ENCODE peak calls at places on chromosomes 6 and 20, in four cellular contexts. Q, A, Y and U are unnamed samples.

GRCh38 chr20:2163757-2164156 is 62.1 kb downstream of the STK35 start:
- DNase-seq in Q (no peak), A (no peak), Y (no peak), U (peak)

GRCh38 chr20:4812641-4813075 is 90.9 kb downstream of the PRND start:
- DNase-seq in Q (no peak), A (no peak), Y (no peak), U (peak)

GRCh38 chr6:33419580-33420492 is at the start of gene SYNGAP1:
- DNase-seq in Y (no peak), A (no peak), Q (peak), U (peak)

GRCh38 chr6:167294241-167294640 is 3.1 kb downstream of the UNC93A start:
- DNase-seq in Y (no peak), A (no peak), Q (no peak), U (no peak)

GRCh38 chr20:53557157-53557556 is 36.5 kb downstream of the ZNF217 start:
- DNase-seq in Q (no peak), Y (no peak), A (no peak), U (no peak)

GRCh38 chr6:108697646-108698161 is 137.0 kb downstream of the FOXO3 start:
- DNase-seq in Y (no peak), Q (no peak), A (no peak), U (no peak)

GRCh38 chr20:57627972-57628650 is 7.9 kb upstream of the ZBP1 start:
- DNase-seq in Q (peak), Y (no peak), A (no peak), U (no peak)

GRCh38 chr6:136701011-136701410 is 91.3 kb downstream of the MAP3K5 start:
- DNase-seq in A (no peak), Q (no peak), Y (no peak), U (no peak)

GRCh38 chr6:7165736-7166296 is 58.1 kb downstream of the RREB1 start:
- DNase-seq in A (no peak), Q (no peak), Y (no peak), U (no peak)

GRCh38 chr20:25273541-25274358 is 25.9 kb downstream of the PYGB start:
- DNase-seq in Q (no peak), A (no peak), Y (no peak), U (no peak)

GRCh38 chr6:43093361-43094289 is 17.5 kb downstream of the PTK7 start:
- DNase-seq in Y (no peak), A (peak), Q (no peak), U (no peak)

GRCh38 chr6:167799033-167799933 is 27.4 kb upstream of the AFDN start:
- DNase-seq in Y (no peak), Q (no peak), A (no peak), U (peak)

GRCh38 chr6:158926429-158926828 is 73.6 kb downstream of the RSPH3 start:
- DNase-seq in Y (no peak), A (no peak), Q (peak), U (no peak)

GRCh38 chr6:84568971-84569370 is 195.4 kb downstream of the TBX18 start:
- DNase-seq in Q (no peak), A (no peak), Y (no peak), U (no peak)

GRCh38 chr6:126923807-126924206 is 194.7 kb upstream of the RSPO3 start:
- DNase-seq in A (no peak), Q (no peak), Y (no peak), U (no peak)

GRCh38 chr6:110054664-110055386 is 76.7 kb downstream of the GPR6 start:
- DNase-seq in Q (no peak), Y (no peak), A (no peak), U (no peak)

GRCh38 chr6:132072831-132073230 is 121.7 kb upstream of the CCN2 start:
- DNase-seq in A (no peak), Q (no peak), Y (no peak), U (no peak)

GRCh38 chr6:31086788-31087440 is 25.5 kb downstream of the C6orf15 start:
- DNase-seq in A (no peak), Y (no peak), Q (peak), U (no peak)

GRCh38 chr6:12440981-12441380 is 150.8 kb downstream of the EDN1 start:
- DNase-seq in Q (no peak), Y (no peak), A (no peak), U (no peak)

GRCh38 chr6:83119742-83120300 is 52.4 kb downstream of the DOP1A start:
- DNase-seq in A (no peak), Y (no peak), Q (no peak), U (no peak)

GRCh38 chr6:118810420-118811027 is 83.4 kb upstream of the ASF1A start:
- DNase-seq in A (no peak), Y (no peak), Q (no peak), U (no peak)

GRCh38 chr6:41442800-41443501 is 103.2 kb upstream of the FOXP4 start:
- DNase-seq in Q (no peak), Y (peak), A (no peak), U (peak)

GRCh38 chr6:134077301-134077700 is 24.9 kb upstream of the SLC2A12 start:
- DNase-seq in Q (peak), A (no peak), Y (no peak), U (no peak)

GRCh38 chr6:150293423-150294280 is 75.2 kb upstream of the IYD start:
- DNase-seq in A (no peak), Q (peak), Y (no peak), U (no peak)

GRCh38 chr6:108543165-108543940 is 17.4 kb upstream of the FOXO3 start:
- DNase-seq in Q (no peak), A (no peak), Y (no peak), U (no peak)

GRCh38 chr6:54431466-54431865 is 123.2 kb downstream of the TINAG start:
- DNase-seq in Y (no peak), A (no peak), Q (no peak), U (no peak)

DNA sequence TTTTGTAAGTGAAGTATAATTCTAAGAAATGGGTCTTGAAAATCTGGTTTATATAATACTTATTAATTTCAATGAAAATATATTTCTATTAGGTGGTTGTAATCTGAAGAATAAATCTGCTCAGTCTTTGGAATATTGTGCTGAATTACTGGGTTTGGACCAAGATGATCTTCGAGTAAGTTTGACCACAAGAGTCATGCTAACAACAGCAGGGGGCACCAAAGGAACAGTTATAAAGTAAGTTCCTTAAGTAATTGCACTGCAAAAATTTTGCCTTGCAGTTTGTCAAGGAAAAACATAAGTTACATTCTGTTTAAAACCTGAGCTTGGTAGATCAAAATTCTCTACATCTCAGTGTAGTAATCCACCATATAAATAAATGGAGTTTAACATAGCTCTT is 106.0 kb downstream of the MYO6 start:
- DNase-seq in Q (peak), Y (no peak), A (peak), U (no peak)
- TF ChIP-seq CTCF in Q (peak), Y (peak), A (peak), U (peak)

DNA sequence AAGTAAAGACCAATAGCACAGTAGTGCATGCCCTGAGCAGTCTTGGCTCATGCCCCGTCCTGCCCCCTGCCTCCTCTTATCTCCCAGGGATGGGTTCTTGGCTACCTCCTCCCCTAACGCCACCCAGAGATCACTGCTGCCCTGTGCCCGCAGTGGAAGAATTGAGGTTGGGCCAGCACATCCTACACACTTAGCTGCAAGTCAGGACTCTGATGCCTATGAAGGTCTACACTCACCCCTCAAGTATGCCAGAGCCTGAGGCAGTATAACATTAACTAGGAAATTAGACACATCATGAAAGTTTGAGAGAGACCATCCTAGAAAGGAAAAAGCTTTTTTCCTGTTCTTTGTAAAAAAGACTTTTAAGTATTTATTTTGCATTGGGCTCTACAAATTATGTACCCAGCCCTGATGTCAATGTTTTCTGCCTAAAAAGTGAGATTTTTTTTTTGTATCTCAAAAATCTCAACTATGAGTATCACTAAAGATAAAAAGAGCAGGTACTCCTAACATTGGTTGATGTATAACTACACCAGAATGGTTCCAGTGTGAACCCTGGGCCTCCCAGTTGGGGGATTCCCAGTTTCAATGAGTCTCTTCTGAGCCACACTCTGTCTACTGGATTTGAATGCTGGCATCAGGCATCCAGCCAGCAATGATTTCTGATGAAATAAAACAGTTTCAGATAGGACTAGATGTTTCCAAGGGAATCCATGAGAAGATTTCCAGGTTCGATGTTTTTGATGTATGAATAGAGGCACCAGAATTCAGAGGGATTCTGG is 115.4 kb downstream of the ISM1 start:
- DNase-seq in Q (no peak), A (no peak), Y (no peak), U (no peak)
- TF ChIP-seq CTCF in Q (no peak), A (no peak), Y (no peak), U (no peak)

GRCh38 chr6:138291036-138291848 is 73.0 kb upstream of the PBOV1 start:
- DNase-seq in Q (no peak), A (no peak), Y (no peak), U (no peak)

GRCh38 chr6:138291849-138292181 is 73.5 kb upstream of the PBOV1 start:
- DNase-seq in A (no peak), Q (no peak), Y (no peak), U (no peak)

GRCh38 chr6:138287144-138287955 is 69.1 kb upstream of the PBOV1 start:
- DNase-seq in A (no peak), Q (peak), Y (peak), U (no peak)

GRCh38 chr6:138290563-138290962 is 72.3 kb upstream of the PBOV1 start:
- DNase-seq in A (no peak), Q (no peak), Y (no peak), U (no peak)

GRCh38 chr6:138289739-138290138 is 71.4 kb upstream of the PBOV1 start:
- DNase-seq in Q (no peak), A (no peak), Y (peak), U (peak)
- TF ChIP-seq CTCF in Q (peak), A (no peak), Y (peak), U (no peak)

GRCh38 chr6:139291813-139292619 is at the start of gene TXLNB:
- DNase-seq in Y (no peak), Q (peak), A (peak), U (peak)
- TF ChIP-seq CTCF in Y (no peak), Q (peak), A (no peak), U (no peak)